ENCODE peak calls at places on chromosome 10, in four cellular contexts. X is heart right ventricle, A is keratinocyte, J is tibial artery. F is an unnamed sample.

GRCh38 chr10:86613905-86614304 is 40.4 kb upstream of the OPN4 start:
- DNase-seq in X (no peak), J (no peak), A (peak), F (peak)

GRCh38 chr10:77371848-77372247 is 265.8 kb downstream of the KCNMA1 start:
- DNase-seq in A (no peak), J (no peak), X (no peak), F (no peak)

GRCh38 chr10:24716295-24716694 is 7.4 kb downstream of the ARHGAP21 start:
- DNase-seq in A (no peak), J (no peak), X (no peak), F (no peak)

GRCh38 chr10:31912289-31912688 is 16.3 kb downstream of the ARHGAP12 start:
- DNase-seq in A (no peak), X (no peak), J (no peak), F (no peak)

GRCh38 chr10:128912568-128913311 is 554.3 kb upstream of the MGMT start:
- DNase-seq in J (no peak), X (no peak), A (no peak), F (no peak)

GRCh38 chr10:28778524-28778923 is 101.2 kb downstream of the BAMBI start:
- DNase-seq in J (no peak), A (no peak), X (no peak), F (no peak)

GRCh38 chr10:43208147-43209063 is 58.5 kb downstream of the RASGEF1A start:
- DNase-seq in X (no peak), J (peak), A (no peak), F (no peak)

GRCh38 chr10:96935148-96935547 is 103.0 kb downstream of the LCOR start:
- DNase-seq in J (no peak), X (no peak), A (no peak), F (no peak)

GRCh38 chr10:29501692-29502091 is 133.1 kb downstream of the SVIL start:
- DNase-seq in X (no peak), J (no peak), A (peak), F (peak)

GRCh38 chr10:34498821-34499220 is 316.3 kb downstream of the PARD3 start:
- DNase-seq in J (no peak), A (no peak), X (no peak), F (no peak)

GRCh38 chr10:112775347-112775746 is 174.7 kb upstream of the TCF7L2 start:
- DNase-seq in J (no peak), A (no peak), X (no peak), F (no peak)

GRCh38 chr10:57303567-57303966 is 942.5 kb upstream of the ZWINT start:
- DNase-seq in J (no peak), A (no peak), X (no peak), F (no peak)

GRCh38 chr10:71601273-71601672 is 118.3 kb downstream of the C10orf105 start:
- DNase-seq in J (no peak), X (no peak), A (no peak), F (no peak)

GRCh38 chr10:114857922-114858629 is 36.5 kb downstream of the FHIP2A start:
- DNase-seq in J (no peak), X (no peak), A (no peak), F (no peak)

GRCh38 chr10:114852197-114852596 is 30.6 kb downstream of the FHIP2A start:
- DNase-seq in A (no peak), J (no peak), X (no peak), F (no peak)

GRCh38 chr10:114856544-114857287 is 35.1 kb downstream of the FHIP2A start:
- DNase-seq in A (no peak), X (no peak), J (no peak), F (no peak)

GRCh38 chr10:114859227-114859626 is 37.6 kb downstream of the FHIP2A start:
- DNase-seq in J (no peak), A (no peak), X (no peak), F (no peak)

DNA sequence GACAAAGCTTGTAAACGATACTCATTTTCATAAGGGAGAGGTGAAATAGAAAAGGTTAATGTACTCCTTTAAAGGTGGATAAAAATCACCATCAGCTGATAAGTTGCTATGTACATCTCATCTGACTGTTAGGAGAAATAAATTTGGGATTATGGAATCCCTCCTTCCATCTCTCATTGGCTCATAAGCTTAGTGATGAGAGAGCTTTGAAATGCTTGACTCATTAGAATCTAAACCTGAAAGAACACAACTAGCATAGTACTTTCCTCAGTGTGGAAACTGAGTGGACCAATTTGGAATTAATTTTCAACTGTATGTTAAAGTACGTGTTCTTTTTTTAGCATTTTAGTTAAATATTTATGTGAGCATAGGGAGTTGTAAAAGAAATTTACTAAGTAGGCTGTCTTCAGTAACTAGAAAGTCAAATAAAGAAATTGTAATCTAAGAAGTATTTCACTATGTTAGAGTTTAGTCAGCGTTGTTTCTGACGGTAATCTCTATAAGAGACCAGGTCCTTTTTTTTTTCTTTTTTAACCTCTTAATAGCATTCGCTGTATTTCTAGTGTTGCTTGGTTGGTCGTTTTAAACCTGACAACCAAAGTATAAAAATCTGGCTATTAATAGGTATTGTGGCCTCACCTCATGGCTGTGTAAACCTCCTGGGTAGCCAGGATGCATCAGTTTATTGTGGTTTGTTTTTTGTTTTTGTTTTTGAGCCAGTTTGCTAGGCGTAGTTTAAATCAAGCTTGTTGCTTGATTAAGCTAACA is 34.4 kb downstream of the FHIP2A start:
- DNase-seq in X (no peak), A (no peak), J (no peak), F (no peak)
- H3K27ac ChIP-seq in X (no peak), A (peak), J (no peak), F (peak)

GRCh38 chr10:361203-362135 is 226.2 kb downstream of the ZMYND11 start:
- DNase-seq in A (no peak), J (no peak), X (no peak), F (no peak)

GRCh38 chr10:357201-357950 is 222.1 kb downstream of the ZMYND11 start:
- DNase-seq in J (no peak), X (no peak), A (no peak), F (no peak)

GRCh38 chr10:360653-361052 is 225.4 kb downstream of the ZMYND11 start:
- DNase-seq in J (no peak), X (no peak), A (no peak), F (no peak)

GRCh38 chr10:359093-359492 is 223.8 kb downstream of the ZMYND11 start:
- DNase-seq in X (no peak), J (no peak), A (no peak), F (no peak)

DNA sequence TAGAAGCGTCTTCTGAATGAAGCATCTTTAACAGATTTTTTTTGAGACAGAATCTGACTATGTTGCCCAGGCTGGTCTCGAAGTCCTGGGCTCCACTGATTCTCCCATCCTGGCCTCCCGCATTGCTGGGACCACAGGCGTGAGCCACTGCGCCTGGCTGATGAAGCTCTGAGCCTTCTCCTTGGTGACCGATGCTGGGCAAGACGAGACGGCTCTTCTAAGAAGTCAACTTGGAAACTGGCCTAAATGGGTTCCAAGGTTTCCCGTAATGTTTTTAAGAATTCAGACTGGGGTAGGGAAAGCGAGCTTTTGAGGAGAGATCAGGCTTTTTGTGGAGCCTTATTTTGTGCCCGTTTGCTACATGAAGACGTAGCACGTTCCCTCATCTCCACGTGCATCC is 224.5 kb downstream of the ZMYND11 start:
- DNase-seq in A (no peak), J (no peak), X (no peak), F (no peak)
- H3K27ac ChIP-seq in A (no peak), J (no peak), X (no peak), F (no peak)

DNA sequence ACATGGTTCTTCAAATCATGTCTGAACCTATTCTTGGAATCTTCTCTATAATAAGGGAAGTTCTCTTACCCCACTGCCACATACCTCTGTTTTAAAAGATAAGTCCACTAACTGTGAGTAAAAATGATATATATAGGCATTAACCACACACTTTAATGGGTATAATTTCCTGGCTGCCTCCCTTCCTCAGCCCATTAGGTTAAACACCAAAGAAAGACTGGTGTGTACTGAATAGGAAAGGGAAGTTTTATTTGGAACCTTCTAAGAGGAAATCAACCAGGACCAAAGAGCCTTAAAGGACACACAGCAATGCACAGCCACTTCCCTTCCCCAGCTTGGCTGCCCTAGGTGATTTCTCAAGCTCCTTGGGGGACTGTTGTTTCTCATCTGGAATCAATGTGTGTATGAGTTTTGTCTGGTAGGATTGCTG is 5.0 kb upstream of the WBP1L start:
- DNase-seq in A (no peak), X (no peak), J (no peak), F (no peak)
- H3K27ac ChIP-seq in A (no peak), X (peak), J (no peak), F (no peak)

DNA sequence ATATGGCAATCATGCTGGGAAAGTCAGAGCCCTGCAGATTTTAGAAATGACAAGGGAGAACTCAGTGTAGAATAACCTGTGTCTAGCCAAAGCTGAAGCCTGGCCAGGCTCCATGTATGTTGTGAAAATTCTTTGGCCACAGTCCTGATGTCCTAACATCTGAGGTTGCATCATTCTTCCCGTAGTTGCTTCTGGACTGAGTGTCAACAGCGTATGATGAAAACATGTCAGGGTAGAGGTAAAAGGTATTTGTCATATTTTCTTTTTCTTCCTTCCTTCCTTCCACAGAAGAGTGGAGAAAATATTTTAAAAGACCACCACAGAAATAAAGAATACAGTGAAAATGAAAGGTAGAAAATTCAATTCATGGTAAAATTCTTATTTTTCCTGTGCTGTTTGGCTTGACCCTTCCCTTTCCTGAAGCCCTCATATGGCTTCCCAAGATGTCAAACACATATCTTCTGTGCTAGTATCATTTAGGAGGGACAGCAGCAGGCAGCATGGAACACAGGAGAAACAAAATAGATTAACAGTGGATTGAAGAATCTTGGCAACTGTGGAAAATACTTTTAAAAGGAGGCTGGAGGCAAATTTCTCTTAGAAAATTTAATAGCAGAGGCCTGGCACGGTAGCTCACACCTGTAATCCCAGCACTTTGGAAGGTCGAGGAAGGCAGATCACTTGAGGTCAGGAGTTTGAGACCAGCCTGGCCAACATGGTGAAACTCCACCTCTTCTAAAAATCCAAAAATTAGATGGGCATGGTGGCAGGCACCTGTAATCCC is 18.9 kb upstream of the NRBF2 start:
- DNase-seq in J (peak), X (peak), A (no peak), F (no peak)
- H3K27ac ChIP-seq in J (peak), X (peak), A (no peak), F (peak)

GRCh38 chr10:121036431-121036830 is 185.3 kb downstream of the WDR11 start:
- DNase-seq in J (no peak), X (no peak), A (peak), F (peak)
- H3K27ac ChIP-seq in J (no peak), X (no peak), A (no peak), F (no peak)

GRCh38 chr10:116691544-116692126 is 50.7 kb downstream of the HSPA12A start:
- DNase-seq in A (no peak), X (peak), J (no peak), F (no peak)
- H3K27ac ChIP-seq in A (no peak), X (peak), J (peak), F (no peak)

GRCh38 chr10:73743905-73744689 is at the start of gene SEC24C:
- DNase-seq in X (peak), J (peak), A (peak), F (peak)

GRCh38 chr10:73744690-73744994 is 470 bp downstream of the SEC24C start:
- DNase-seq in X (no peak), J (peak), A (no peak), F (no peak)

GRCh38 chr10:73743327-73743904 is 756 bp upstream of the SEC24C start:
- DNase-seq in X (no peak), A (no peak), J (no peak), F (no peak)

GRCh38 chr10:73746721-73747120 is 2.5 kb downstream of the SEC24C start:
- DNase-seq in J (no peak), A (no peak), X (no peak), F (no peak)

GRCh38 chr10:73742454-73742734 is 1.8 kb upstream of the SEC24C start:
- DNase-seq in A (no peak), J (no peak), X (no peak), F (no peak)
- H3K27ac ChIP-seq in A (no peak), J (no peak), X (no peak), F (peak)

GRCh38 chr10:125012851-125013528 is 71.1 kb downstream of the ZRANB1 start:
- DNase-seq in A (no peak), X (no peak), J (no peak), F (no peak)

GRCh38 chr10:125011171-125011925 is 69.4 kb downstream of the ZRANB1 start:
- DNase-seq in A (no peak), X (no peak), J (no peak), F (no peak)

GRCh38 chr10:125013529-125013872 is 71.6 kb downstream of the ZRANB1 start:
- DNase-seq in A (no peak), X (no peak), J (no peak), F (no peak)

GRCh38 chr10:125010362-125010761 is 68.4 kb downstream of the ZRANB1 start:
- DNase-seq in J (peak), A (no peak), X (no peak), F (no peak)

GRCh38 chr10:125011926-125012705 is 70.2 kb downstream of the ZRANB1 start:
- DNase-seq in J (peak), A (no peak), X (peak), F (no peak)
- H3K27ac ChIP-seq in J (peak), A (peak), X (peak), F (peak)

F was measured in epithelial cell of prostate.